ENCODE peak calls at places on chromosomes 1 and 21, in eight cellular contexts. R is IMR-90; D is NCI-H2029 treated with DMSO at 0.1 percent for 48 hours; O is NCI-H1092 treated with DMSO at 0.1 percent for 48 hours; S is activated effector memory CD4-positive, alpha-beta T cell treated with Interleukin-2 at 50 U/mL for 16 hours; U is GM03348; M is non-pigmented ciliary epithelial cell; H is stimulated activated CD4-positive, alpha-beta T cell treated with anti-CD3 and anti-CD28 coated beads, Interleukin-1b, Interleukin-23, amount 100 ng/mL, for 4 hours. I is an unnamed sample.

GRCh38 chr1:84505167-84506001 is 802 bp upstream of the SPATA1 start:
- DNase-seq in H (no peak), S (no peak), U (peak), D (peak), O (peak), M (no peak), R (peak), I (no peak)

GRCh38 chr1:109498161-109498801 is 4.4 kb downstream of the CYB561D1 start:
- DNase-seq in M (no peak), H (peak), R (peak), U (peak), D (no peak), O (peak), S (no peak), I (no peak)

GRCh38 chr21:42447182-42447581 is 43.5 kb downstream of the UBASH3A start:
- DNase-seq in D (no peak), O (no peak), R (no peak), M (no peak), S (no peak), U (no peak), H (no peak), I (no peak)

GRCh38 chr1:19483261-19483660 is 2.1 kb downstream of the CAPZB start:
- DNase-seq in M (no peak), R (no peak), U (no peak), H (no peak), D (no peak), O (no peak), S (peak), I (no peak)

GRCh38 chr1:115531806-115532359 is 109.9 kb upstream of the VANGL1 start:
- DNase-seq in U (no peak), H (no peak), S (no peak), R (no peak), O (no peak), M (no peak), D (no peak), I (no peak)

GRCh38 chr1:15579683-15580047 is 5.2 kb downstream of the AGMAT start:
- DNase-seq in M (no peak), S (no peak), R (no peak), H (no peak), O (no peak), U (no peak), D (no peak), I (no peak)

GRCh38 chr1:1869459-1869858 is 21.4 kb downstream of the GNB1 start:
- DNase-seq in O (no peak), S (no peak), H (no peak), R (no peak), U (no peak), M (no peak), D (no peak), I (no peak)

GRCh38 chr1:182348916-182349747 is 42.5 kb downstream of the GLUL start:
- DNase-seq in H (no peak), S (no peak), R (no peak), U (peak), D (no peak), M (no peak), O (no peak), I (no peak)

GRCh38 chr21:42397291-42398129 is 1.7 kb upstream of the TMPRSS3 start:
- DNase-seq in O (no peak), U (no peak), M (no peak), H (no peak), R (no peak), D (no peak), S (no peak), I (no peak)

GRCh38 chr1:240235521-240236288 is 144.0 kb downstream of the FMN2 start:
- DNase-seq in S (no peak), M (no peak), R (no peak), O (no peak), H (no peak), D (no peak), U (peak), I (no peak)

GRCh38 chr1:1541956-1542765 is 1.7 kb upstream of the TMEM240 start:
- DNase-seq in O (no peak), S (no peak), R (no peak), D (no peak), H (no peak), U (no peak), M (no peak), I (no peak)

GRCh38 chr1:59445040-59445439 is 148.1 kb downstream of the FGGY start:
- DNase-seq in U (peak), M (no peak), S (no peak), H (no peak), O (no peak), D (no peak), R (no peak), I (no peak)

GRCh38 chr1:184163674-184164470 is 112.3 kb downstream of the TSEN15 start:
- DNase-seq in R (peak), M (no peak), O (no peak), D (no peak), S (no peak), U (peak), H (no peak), I (no peak)

GRCh38 chr1:156725683-156726280 is 2.5 kb upstream of the METTL25B start:
- DNase-seq in R (peak), D (peak), U (peak), S (peak), M (peak), H (peak), O (peak), I (peak)

GRCh38 chr1:22673486-22674409 is 20.7 kb downstream of the C1QB start:
- DNase-seq in S (no peak), H (no peak), R (peak), M (peak), U (peak), O (peak), D (peak), I (no peak)

GRCh38 chr1:173414136-173414535 is 63.0 kb upstream of the PRDX6 start:
- DNase-seq in M (no peak), O (no peak), S (no peak), U (no peak), D (no peak), H (no peak), R (no peak), I (no peak)

GRCh38 chr1:209589440-209589839 is 5.9 kb downstream of the CAMK1G start:
- DNase-seq in U (no peak), M (no peak), H (no peak), S (no peak), R (peak), D (no peak), O (no peak), I (no peak)

GRCh38 chr1:226677121-226678020 is 61.7 kb downstream of the ITPKB start:
- DNase-seq in S (peak), U (peak), O (no peak), H (peak), R (peak), M (no peak), D (no peak), I (peak)

GRCh38 chr1:206556748-206557635 is 49.7 kb downstream of the RASSF5 start:
- DNase-seq in R (peak), M (no peak), H (peak), D (no peak), U (peak), O (peak), S (peak), I (peak)

GRCh38 chr1:11731719-11732283 is 4.1 kb upstream of the AGTRAP start:
- DNase-seq in M (no peak), S (no peak), D (peak), R (peak), O (peak), U (peak), H (no peak), I (no peak)

GRCh38 chr1:184911830-184912229 is 62.5 kb downstream of the NIBAN1 start:
- DNase-seq in H (no peak), M (no peak), R (no peak), S (no peak), O (no peak), D (no peak), U (no peak), I (no peak)

GRCh38 chr1:8303141-8303540 is 14.8 kb upstream of the SLC45A1 start:
- DNase-seq in O (no peak), D (no peak), H (no peak), U (no peak), S (no peak), R (peak), M (no peak), I (no peak)

GRCh38 chr1:89843279-89844121 is 22.7 kb downstream of the LRRC8D start:
- DNase-seq in M (no peak), U (peak), R (peak), S (peak), H (peak), O (peak), D (peak), I (peak)

GRCh38 chr1:161921990-161922389 is 101.7 kb downstream of the OLFML2B start:
- DNase-seq in O (no peak), S (no peak), U (peak), M (no peak), D (no peak), H (no peak), R (peak), I (no peak)

GRCh38 chr1:2941907-2942306 is 79.4 kb upstream of the ACTRT2 start:
- DNase-seq in D (no peak), O (no peak), S (no peak), M (no peak), H (no peak), U (no peak), R (no peak), I (no peak)